ENCODE peak calls at places on chromosomes 13 and 19, in five cellular contexts. P is left lung; F is stimulated activated CD4-positive, alpha-beta T cell treated with anti-CD3 and anti-CD28 coated beads, Interleukin-1b, Interleukin-23, amount 100 ng/mL, for 1 hour; S is ACHN; K is AG09319. G is an unnamed sample.

GRCh38 chr19:4033028-4033956 is 25.8 kb downstream of the PIAS4 start:
- DNase-seq in S (no peak), K (no peak), F (no peak), P (no peak), G (no peak)

GRCh38 chr19:18731562-18732008 is 48.1 kb downstream of the CRTC1 start:
- DNase-seq in K (no peak), P (no peak), F (no peak), S (no peak), G (no peak)

GRCh38 chr19:10518444-10519361 is 1.5 kb upstream of the S1PR5 start:
- DNase-seq in P (no peak), S (no peak), F (no peak), K (no peak), G (no peak)

GRCh38 chr13:109572389-109572788 is 214.0 kb downstream of the IRS2 start:
- DNase-seq in F (no peak), K (no peak), P (no peak), S (no peak), G (no peak)

GRCh38 chr19:55165952-55166529 is 372 bp downstream of the DNAAF3 start:
- DNase-seq in K (no peak), F (no peak), P (no peak), S (peak), G (peak)

GRCh38 chr19:29675120-29675649 is 9.9 kb downstream of the PLEKHF1 start:
- DNase-seq in S (no peak), K (no peak), F (no peak), P (no peak), G (no peak)

GRCh38 chr13:101728615-101729014 is 276.1 kb downstream of the ITGBL1 start:
- DNase-seq in F (no peak), S (no peak), P (no peak), K (no peak), G (no peak)

GRCh38 chr19:30564551-30565011 is 192.4 kb downstream of the ZNF536 start:
- DNase-seq in K (no peak), F (no peak), P (no peak), S (no peak), G (no peak)

GRCh38 chr13:74641586-74641985 is 507.4 kb upstream of the KLF12 start:
- DNase-seq in K (no peak), P (no peak), F (no peak), S (peak), G (peak)

GRCh38 chr19:58328999-58329398 is 2.2 kb downstream of the ZSCAN22 start:
- DNase-seq in F (no peak), S (no peak), K (no peak), P (no peak), G (peak)

GRCh38 chr13:110398564-110399507 is 91.8 kb downstream of the COL4A2 start:
- DNase-seq in F (no peak), K (no peak), S (no peak), P (no peak), G (no peak)

GRCh38 chr19:6590458-6591319 is at the start of gene CD70:
- DNase-seq in K (no peak), S (peak), F (no peak), P (peak), G (no peak)